ENCODE peak calls at places on chromosomes 2 and 18, in four cellular contexts. C, Q, I and L are unnamed samples.

GRCh38 chr2:240615409-240615808 is 9.9 kb upstream of the GPR35 start:
- DNase-seq in Q (no peak), I (no peak), C (no peak), L (no peak)

GRCh38 chr2:9463698-9464034 is 10.7 kb upstream of the IAH1 start:
- DNase-seq in C (peak; percentile 39), I (no peak), Q (peak; percentile 50), L (no peak)

GRCh38 chr2:147197754-147198153 is 647.1 kb upstream of the ACVR2A start:
- DNase-seq in I (no peak), Q (no peak), C (no peak), L (no peak)

GRCh38 chr2:105853354-105854088 is 108.8 kb downstream of the NCK2 start:
- DNase-seq in Q (no peak), C (no peak), I (no peak), L (peak; percentile 68)

GRCh38 chr2:107088156-107088555 is 202.2 kb upstream of the ST6GAL2 start:
- DNase-seq in Q (no peak), I (no peak), C (peak; percentile 18), L (no peak)

GRCh38 chr2:135870571-135870970 is 5.7 kb downstream of the MCM6 start:
- DNase-seq in Q (no peak), C (no peak), I (no peak), L (no peak)

GRCh38 chr2:117763806-117764205 is 50.7 kb upstream of the DDX18 start:
- DNase-seq in I (peak; percentile 13), C (no peak), Q (no peak), L (no peak)

GRCh38 chr2:176709991-176710390 is 440.7 kb downstream of the MTX2 start:
- DNase-seq in Q (no peak), I (no peak), C (no peak), L (no peak)

GRCh38 chr2:115609978-115610377 is 1167.5 kb downstream of the DPP10 start:
- DNase-seq in I (no peak), Q (no peak), C (no peak), L (no peak)

GRCh38 chr2:164808776-164809175 is 32.8 kb downstream of the COBLL1 start:
- DNase-seq in C (no peak), I (peak; percentile 27), Q (peak; percentile 57), L (peak; percentile 37)

GRCh38 chr2:19187323-19188020 is 171.0 kb downstream of the OSR1 start:
- DNase-seq in C (peak; percentile 11), I (peak; percentile 65), Q (peak; percentile 46), L (peak; percentile 95)

GRCh38 chr2:10933700-10934225 is 22.0 kb downstream of the KCNF1 start:
- DNase-seq in Q (no peak), C (no peak), I (peak; percentile 77), L (peak; percentile 13)

GRCh38 chr2:160379399-160379798 is 114.2 kb downstream of the RBMS1 start:
- DNase-seq in I (peak; percentile 81), Q (peak; percentile 95), C (peak; percentile 88), L (peak; percentile 40)

GRCh38 chr18:76977681-76978234 is 154.8 kb downstream of the MBP start:
- DNase-seq in Q (no peak), C (no peak), I (no peak), L (no peak)

GRCh38 chr18:22558945-22559385 is 141.2 kb upstream of the CTAGE1 start:
- DNase-seq in C (peak; percentile 84), Q (peak; percentile 77), I (peak; percentile 85), L (peak; percentile 59)

GRCh38 chr2:28716265-28716865 is 35.3 kb upstream of the PPP1CB start:
- DNase-seq in I (peak; percentile 95), Q (peak; percentile 91), C (peak; percentile 98), L (peak; percentile 95)

GRCh38 chr2:239660390-239661228 is 259.8 kb upstream of the HDAC4 start:
- DNase-seq in C (no peak), Q (no peak), I (peak; percentile 13), L (peak; percentile 47)

GRCh38 chr2:3424171-3424795 is 44.8 kb downstream of the TRAPPC12 start:
- DNase-seq in Q (no peak), I (no peak), C (no peak), L (no peak)

GRCh38 chr2:240566203-240567136 is 1.8 kb upstream of the RNPEPL1 start:
- DNase-seq in C (peak; percentile 81), I (peak; percentile 94), Q (peak; percentile 51), L (peak; percentile 73)

GRCh38 chr2:199456383-199457146 is 1.2 kb downstream of the SATB2 start:
- DNase-seq in C (no peak), Q (no peak), I (peak; percentile 34), L (no peak)

GRCh38 chr18:58805482-58806187 is 59.0 kb upstream of the ZNF532 start:
- DNase-seq in C (no peak), I (no peak), Q (no peak), L (peak; percentile 38)
- H2AFZ ChIP-seq in C (no peak overlapping the region), I (no peak overlapping the region), Q (no peak overlapping the region), L (peak overlapping the region; percentile 68)

DNA sequence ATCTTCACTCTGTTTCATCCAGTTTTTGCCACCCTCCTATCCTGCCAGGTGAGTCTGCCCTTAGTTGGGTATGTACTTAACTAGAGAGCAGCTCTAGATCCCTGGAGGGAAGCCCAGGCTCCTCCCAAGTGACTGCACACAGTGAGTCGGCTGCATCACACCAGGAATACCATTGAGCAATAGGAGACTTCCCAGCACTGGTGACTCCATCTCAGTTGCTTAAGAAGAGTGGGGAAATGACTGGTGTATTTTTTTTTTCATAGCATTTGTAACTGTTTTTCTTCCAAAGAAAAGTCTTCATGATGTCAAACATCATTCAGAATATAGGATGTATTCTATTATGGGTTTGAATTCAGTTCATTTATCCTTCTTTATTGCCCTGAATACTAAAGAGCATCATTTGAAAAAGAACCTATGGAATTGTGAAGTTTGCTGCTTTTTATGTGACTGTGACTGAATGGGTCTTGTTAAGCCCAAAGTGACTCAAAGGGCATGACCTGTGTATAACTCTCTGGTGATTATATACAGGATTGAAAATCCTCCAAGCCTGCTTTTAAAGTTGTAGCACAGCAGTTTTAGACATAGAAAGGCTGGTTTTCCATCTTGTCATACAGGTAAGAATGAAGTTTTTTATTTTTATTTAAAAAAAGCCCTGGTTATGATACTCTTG is 84.3 kb downstream of the MAP3K20 start:
- DNase-seq in C (peak; percentile 99), I (peak; percentile 99), Q (peak; percentile 97), L (peak; percentile 99)
- H3K9ac ChIP-seq in C (peak overlapping the region; percentile 84), I (peak overlapping the region; percentile 71), Q (peak overlapping the region; percentile 41), L (peak overlapping the region; percentile 24)

DNA sequence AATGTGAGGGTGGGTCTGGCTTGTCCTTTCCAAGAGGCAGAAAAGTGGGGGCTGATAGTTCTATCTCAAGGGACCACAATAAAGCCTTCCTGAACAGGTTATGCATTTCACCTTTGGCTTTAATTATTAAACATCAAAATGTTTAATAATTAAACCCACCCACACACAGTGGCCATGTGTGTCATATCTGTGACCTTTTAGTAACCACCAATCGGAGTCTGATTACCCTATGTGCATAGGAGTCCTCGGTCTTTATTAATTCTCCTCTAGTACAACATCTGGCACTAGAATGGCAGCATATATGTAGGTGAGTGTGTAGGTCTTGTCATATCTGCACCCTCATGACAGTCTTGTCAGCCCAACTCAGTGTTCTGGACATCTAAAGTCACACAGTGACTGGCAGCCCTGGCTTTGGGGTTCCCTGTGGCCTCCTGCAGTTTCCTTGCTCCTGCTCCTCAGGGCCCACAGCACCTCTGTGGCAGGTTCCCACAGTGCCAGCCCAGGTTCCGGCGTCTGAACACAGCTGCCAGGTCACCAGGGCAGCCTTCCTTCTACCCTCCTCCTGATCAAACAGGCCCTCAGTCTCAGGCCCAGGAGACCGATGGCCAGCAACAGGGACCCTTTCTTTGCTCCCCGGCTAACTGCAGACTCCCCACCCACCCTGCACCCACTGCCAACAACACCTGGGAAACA is 100.9 kb downstream of the MTCL1 start:
- DNase-seq in I (no peak), C (no peak), Q (no peak), L (no peak)
- H3K4me2 ChIP-seq in I (no peak overlapping the region), C (no peak overlapping the region), Q (no peak overlapping the region), L (no peak overlapping the region)

DNA sequence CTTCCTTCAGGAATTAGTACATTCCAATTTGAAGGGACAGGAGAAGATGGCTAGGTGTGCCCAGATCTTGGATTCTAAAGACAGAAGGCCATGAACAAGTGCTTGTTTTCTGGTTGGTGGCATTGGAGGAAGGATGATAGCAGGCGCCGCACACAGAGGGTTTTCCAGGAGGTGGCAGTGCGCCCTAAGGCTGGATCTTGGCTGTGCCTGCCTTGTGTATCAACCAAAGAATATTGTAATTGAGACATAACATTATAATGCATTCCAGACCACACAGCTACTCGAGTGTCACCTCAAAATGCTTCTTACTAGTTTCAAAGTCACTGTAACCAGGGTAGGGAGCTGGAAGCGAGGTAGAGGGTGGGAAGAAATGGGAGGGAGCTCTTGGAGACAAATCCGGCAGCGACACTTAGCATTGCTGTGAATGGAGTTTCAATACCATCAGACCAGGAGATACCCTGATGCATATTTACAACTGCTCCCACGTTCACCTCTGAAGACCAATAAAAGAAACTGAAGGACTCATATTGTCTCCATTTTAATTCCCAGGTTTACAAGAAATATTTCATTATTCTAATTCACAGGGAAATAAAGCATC is 42.5 kb downstream of the CPO start:
- DNase-seq in C (peak; percentile 79), I (peak; percentile 87), Q (peak; percentile 54), L (peak; percentile 64)
- H2AFZ ChIP-seq in C (no peak overlapping the region), I (peak overlapping the region; percentile 60), Q (peak overlapping the region; percentile 60), L (peak overlapping the region; percentile 3)

GRCh38 chr2:172339431-172340010 is 87.9 kb upstream of the ITGA6 start:
- DNase-seq in Q (no peak), I (peak; percentile 38), C (peak; percentile 32), L (peak; percentile 33)

GRCh38 chr2:172336681-172337080 is 90.7 kb upstream of the ITGA6 start:
- DNase-seq in C (no peak), I (peak; percentile 39), Q (no peak), L (no peak)

GRCh38 chr2:172342611-172343010 is 84.8 kb upstream of the ITGA6 start:
- DNase-seq in C (no peak), Q (no peak), I (no peak), L (no peak)

GRCh38 chr2:172342056-172342455 is 85.3 kb upstream of the ITGA6 start:
- DNase-seq in C (no peak), Q (no peak), I (no peak), L (no peak)

DNA sequence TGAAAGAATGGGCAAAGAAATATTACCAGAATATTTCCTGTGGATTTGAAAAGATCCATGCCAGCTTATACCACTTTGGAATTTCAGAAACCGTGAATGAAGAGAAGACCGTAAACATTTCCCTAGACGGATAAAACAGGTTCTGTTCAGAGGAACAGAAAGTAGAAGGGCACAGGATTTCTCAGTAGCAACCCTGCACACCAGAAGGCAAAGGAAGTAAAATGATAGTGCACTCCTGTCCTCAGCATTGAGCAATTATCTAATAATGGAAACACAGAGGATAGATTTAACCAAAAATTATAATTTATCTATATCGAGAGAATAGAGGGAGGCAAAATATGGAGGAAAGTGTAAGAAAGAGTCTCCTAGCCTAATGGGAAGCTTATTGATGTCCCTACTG is 87.0 kb upstream of the ITGA6 start:
- DNase-seq in C (peak; percentile 11), Q (no peak), I (no peak), L (no peak)
- H3K9ac ChIP-seq in C (peak overlapping the region; percentile 43), Q (no peak overlapping the region), I (no peak overlapping the region), L (no peak overlapping the region)

GRCh38 chr2:65357959-65358294 is 74.5 kb downstream of the SPRED2 start:
- DNase-seq in C (peak; percentile 61), I (peak; percentile 50), Q (no peak), L (peak; percentile 50)
- H3K4me2 ChIP-seq in C (no peak overlapping the region), I (peak overlapping the region; percentile 79), Q (peak overlapping the region; percentile 75), L (no peak overlapping the region)

GRCh38 chr2:191245869-191246531 is 796 bp downstream of the MYO1B start:
- DNase-seq in I (peak; percentile 72), C (peak; percentile 85), Q (peak; percentile 57), L (peak; percentile 77)
- H2AFZ ChIP-seq in I (peak overlapping the region; percentile 75), C (peak overlapping the region; percentile 65), Q (peak overlapping the region; percentile 62), L (peak overlapping the region; percentile 57)